ENCODE peak calls at places on chromosomes 2 and 18, in eight cellular contexts. I is A549, C is endothelial cell of umbilical vein, R is HCT116, L is K562, U is HepG2, Z is NB4, E is SK-N-SH. V is an unnamed sample.

GRCh38 chr2:68663371-68664156 is 20.2 kb downstream of the PROKR1 start:
- DNase-seq in L (no peak), C (no peak), I (no peak), R (no peak), E (no peak), Z (no peak), U (no peak), V (no peak)

GRCh38 chr2:101827246-101827645 is 129.7 kb downstream of the MAP4K4 start:
- DNase-seq in U (peak; percentile 74), I (no peak), R (no peak), E (no peak), Z (no peak), L (peak; percentile 57), C (peak; percentile 45), V (no peak)

GRCh38 chr2:16338026-16338425 is 327.6 kb downstream of the CYRIA start:
- DNase-seq in Z (no peak), R (no peak), E (no peak), L (no peak), I (no peak), U (no peak), C (no peak), V (no peak)

GRCh38 chr18:6553234-6553900 is 138.7 kb upstream of the L3MBTL4 start:
- DNase-seq in E (no peak), Z (no peak), I (no peak), L (no peak), R (no peak), C (no peak), U (no peak), V (no peak)

GRCh38 chr2:212845941-212846340 is 305.5 kb downstream of the IKZF2 start:
- DNase-seq in R (no peak), U (no peak), E (no peak), I (no peak), C (peak; percentile 3), L (no peak), Z (no peak), V (no peak)

GRCh38 chr2:42367835-42368234 is 6.8 kb upstream of the COX7A2L start:
- DNase-seq in E (no peak), R (no peak), C (no peak), I (no peak), Z (no peak), U (no peak), L (no peak), V (no peak)

GRCh38 chr2:235944591-235944990 is 223.6 kb downstream of the GBX2 start:
- DNase-seq in L (no peak), C (no peak), Z (no peak), R (no peak), I (no peak), U (no peak), E (no peak), V (no peak)

GRCh38 chr2:64143154-64144056 is 815 bp downstream of the PELI1 start:
- DNase-seq in U (peak; percentile 21), Z (peak; percentile 67), I (peak; percentile 26), R (no peak), C (peak; percentile 66), E (peak; percentile 74), L (peak; percentile 43), V (peak; percentile 53)

GRCh38 chr18:51621103-51621969 is 423.9 kb upstream of the MEX3C start:
- DNase-seq in R (peak; percentile 1), E (peak; percentile 53), L (peak; percentile 30), U (peak; percentile 21), I (peak; percentile 16), C (peak; percentile 1), Z (peak; percentile 62), V (peak; percentile 79)

DNA sequence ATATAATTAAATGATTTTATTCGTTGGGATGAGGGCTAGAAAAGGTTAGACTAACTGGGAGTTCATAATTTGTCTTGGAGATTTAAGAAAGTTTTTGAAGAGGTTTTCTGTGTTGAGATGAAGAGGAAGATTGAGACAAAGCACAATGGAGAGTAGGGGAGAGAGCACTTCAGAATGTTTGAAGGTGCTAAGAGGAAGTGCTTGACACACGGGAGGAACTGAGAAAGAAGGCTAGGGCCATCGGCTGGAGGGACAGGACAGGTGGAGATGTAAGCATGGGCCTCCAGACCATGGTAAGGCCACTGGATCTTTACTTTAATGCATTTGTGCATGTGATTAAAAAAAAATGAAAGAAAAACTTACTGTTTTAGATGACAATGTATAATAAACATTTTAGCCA is 31.5 kb downstream of the GREB1L start:
- DNase-seq in E (no peak), I (no peak), L (no peak), Z (no peak), R (no peak), C (no peak), U (no peak), V (no peak)
- TF ChIP-seq CTCF in E (no peak), I (no peak), L (no peak), Z (no peak), R (no peak), C (no peak), U (no peak), V (no peak)

GRCh38 chr2:71787108-71787415 is 333.7 kb downstream of the DYSF start:
- DNase-seq in L (no peak), I (no peak), R (no peak), U (no peak), Z (no peak), C (no peak), E (no peak), V (no peak)

GRCh38 chr2:71788601-71789240 is 335.4 kb downstream of the DYSF start:
- DNase-seq in Z (no peak), L (no peak), E (no peak), C (no peak), U (no peak), I (no peak), R (no peak), V (no peak)

GRCh38 chr2:71789556-71790219 is 336.3 kb downstream of the DYSF start:
- DNase-seq in R (no peak), I (no peak), E (no peak), C (no peak), U (no peak), Z (no peak), L (no peak), V (no peak)

GRCh38 chr2:71787476-71788185 is 334.3 kb downstream of the DYSF start:
- DNase-seq in U (no peak), E (no peak), C (no peak), L (no peak), R (no peak), Z (no peak), I (no peak), V (no peak)

GRCh38 chr2:71788186-71788525 is 334.8 kb downstream of the DYSF start:
- DNase-seq in R (no peak), L (no peak), U (no peak), I (no peak), Z (no peak), E (no peak), C (no peak), V (no peak)
- TF ChIP-seq MAX in R (no peak), L (no peak), U (no peak), I (no peak), Z (no peak), E (no peak), C (no peak), V (no peak)

DNA sequence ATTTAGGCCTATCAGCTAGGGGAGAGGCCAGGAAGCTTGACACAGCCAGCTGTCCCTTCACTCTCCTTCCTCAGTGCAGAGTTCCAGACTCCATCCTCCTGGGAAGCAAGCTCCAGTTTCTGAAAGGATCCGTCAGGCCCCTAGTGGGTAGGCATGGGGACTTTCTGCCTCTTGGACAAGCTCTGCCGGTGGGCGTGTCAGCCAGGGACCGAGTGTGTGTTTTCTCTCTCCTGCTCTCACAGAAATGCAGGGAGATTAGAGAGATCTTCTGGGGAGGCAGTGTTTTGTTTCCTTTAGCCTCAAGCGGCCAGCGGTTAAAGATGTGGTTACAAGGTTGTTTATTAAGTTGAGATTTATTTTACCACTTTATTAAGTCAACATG is 29.9 kb upstream of the OTOS start:
- DNase-seq in I (no peak), E (no peak), R (no peak), C (no peak), L (no peak), U (no peak), Z (no peak), V (no peak)
- TF ChIP-seq CTCF in I (no peak), E (no peak), R (no peak), C (no peak), L (no peak), U (no peak), Z (no peak), V (no peak)

DNA sequence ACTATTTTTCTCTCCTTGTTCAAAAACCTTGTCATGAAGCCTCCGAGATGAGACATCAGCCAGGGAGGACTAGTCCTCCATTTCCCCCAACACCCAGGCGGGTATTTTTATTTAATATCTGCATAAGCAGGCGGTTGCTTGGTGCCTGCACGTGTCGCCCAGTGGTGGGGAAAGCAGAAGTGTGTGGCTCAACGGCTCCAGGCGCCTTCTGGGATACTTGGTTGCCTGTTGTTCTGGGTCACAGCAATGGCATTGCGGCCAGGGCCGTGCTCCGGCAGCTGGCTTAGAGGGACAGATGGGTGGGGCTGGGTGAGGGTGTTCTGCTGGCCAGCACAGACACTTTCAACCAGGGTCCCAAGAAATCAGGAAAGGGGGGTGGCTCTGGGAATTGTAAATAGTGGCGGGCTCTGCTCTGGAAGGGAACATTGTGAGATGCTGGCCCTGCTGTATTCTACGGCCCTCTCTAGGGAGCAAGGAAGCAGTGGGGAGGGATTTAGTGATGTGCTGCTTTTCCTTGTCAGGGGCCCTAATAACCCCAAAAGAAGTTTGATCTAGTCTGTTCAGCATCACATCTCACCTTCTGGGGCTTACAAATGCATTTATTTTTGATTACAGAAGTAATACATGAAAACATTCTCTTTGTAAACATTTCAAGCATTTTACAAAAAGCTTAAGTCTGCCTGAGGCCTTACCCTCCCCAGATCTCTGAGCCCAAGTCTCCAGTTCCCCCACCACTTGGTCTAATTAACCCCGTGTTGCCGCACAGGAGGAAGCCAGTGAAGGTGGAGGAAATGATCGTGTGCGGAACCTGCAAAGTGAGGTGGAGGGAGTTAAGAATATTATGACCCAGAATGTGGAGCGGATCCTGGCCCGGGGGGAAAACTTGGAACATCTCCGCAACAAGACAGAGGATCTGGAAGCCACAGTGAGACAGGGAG is 1.1 kb downstream of the VAMP8 start:
- DNase-seq in E (no peak), I (no peak), U (no peak), C (no peak), R (no peak), Z (peak; percentile 95), L (peak; percentile 51), V (no peak)
- TF ChIP-seq MAX in E (no peak), I (no peak), U (peak; percentile 73), C (no peak), R (no peak), Z (peak; percentile 96), L (peak; percentile 33), V (no peak)

DNA sequence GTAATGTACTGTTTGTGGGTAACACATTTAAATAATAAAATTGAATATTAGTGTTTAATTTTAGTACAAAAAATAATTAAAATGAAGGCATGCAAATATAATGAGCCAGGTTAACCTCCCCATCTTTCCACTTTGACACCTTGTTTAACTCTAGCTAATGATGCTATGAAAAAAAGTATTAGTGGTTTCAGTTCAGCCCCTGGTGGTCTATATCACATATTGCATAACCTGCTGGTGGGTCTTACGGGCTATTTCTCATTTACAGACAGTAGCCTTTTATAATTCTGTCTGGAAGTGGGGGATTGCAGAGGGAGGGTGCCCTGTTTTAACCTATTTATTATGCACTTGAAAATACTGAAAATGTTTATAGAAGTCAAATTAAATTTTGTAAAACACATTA is 380.9 kb downstream of the MTX2 start:
- DNase-seq in E (peak; percentile 41), C (peak; percentile 18), L (no peak), Z (no peak), U (no peak), R (no peak), I (no peak), V (no peak)
- TF ChIP-seq CTCF in E (peak; percentile 44), C (peak; percentile 35), L (no peak), Z (no peak), U (no peak), R (no peak), I (no peak), V (no peak)

V was measured in WTC11.